ENCODE peak calls at places on chromosomes 7 and 10, in six cellular contexts. I is nucleus accumbens, R is GM12892, A is AML-193, Y is NCI-H345, C is HS-27A. X is an unnamed sample.

GRCh38 chr7:113026941-113027340 is 59.7 kb downstream of the GPR85 start:
- DNase-seq in R (no peak), A (no peak), I (no peak), Y (no peak), C (no peak), X (no peak)

GRCh38 chr10:110912374-110912773 is 6.6 kb downstream of the BBIP1 start:
- DNase-seq in R (no peak), A (no peak), C (no peak), I (no peak), Y (no peak), X (peak)

GRCh38 chr10:52621635-52622079 is 150.9 kb downstream of the MBL2 start:
- DNase-seq in A (no peak), R (no peak), I (no peak), C (no peak), Y (no peak), X (no peak)

GRCh38 chr10:132715791-132716680 is 69.9 kb downstream of the NKX6-2 start:
- DNase-seq in A (no peak), I (no peak), Y (no peak), R (no peak), C (no peak), X (no peak)

GRCh38 chr7:56449762-56450161 is 333.5 kb upstream of the NUPR2 start:
- DNase-seq in I (no peak), Y (no peak), C (no peak), A (no peak), R (no peak), X (no peak)

GRCh38 chr7:54878339-54878738 is 119.3 kb upstream of the SEC61G start:
- DNase-seq in A (no peak), Y (no peak), R (no peak), I (no peak), C (no peak), X (no peak)

GRCh38 chr10:5488272-5489161 is 10.9 kb downstream of the CALML5 start:
- DNase-seq in C (no peak), I (no peak), A (no peak), Y (peak), R (no peak), X (no peak)

GRCh38 chr10:118808601-118809371 is 54.0 kb upstream of the CACUL1 start:
- DNase-seq in C (no peak), A (no peak), Y (no peak), R (no peak), I (no peak), X (no peak)

GRCh38 chr10:52563361-52563760 is 209.2 kb downstream of the MBL2 start:
- DNase-seq in I (no peak), A (no peak), C (no peak), R (no peak), Y (no peak), X (no peak)

GRCh38 chr7:102464577-102465280 is at the start of the genes ALKBH4 and LRWD1:
- DNase-seq in A (peak), I (peak), R (peak), Y (peak), C (peak), X (peak)

GRCh38 chr7:74220229-74220628 is 10.4 kb downstream of the LAT2 start:
- DNase-seq in A (no peak), Y (no peak), C (no peak), R (no peak), I (no peak), X (no peak)

GRCh38 chr10:69004821-69005220 is 16.2 kb downstream of the KIFBP start:
- DNase-seq in Y (no peak), I (no peak), A (peak), R (no peak), C (no peak), X (peak)

GRCh38 chr10:121570316-121570715 is 27.9 kb downstream of the FGFR2 start:
- DNase-seq in C (no peak), I (no peak), A (no peak), R (no peak), Y (no peak), X (no peak)

GRCh38 chr10:88386204-88386877 is 196.8 kb downstream of the RNLS start:
- DNase-seq in R (no peak), A (no peak), Y (no peak), C (no peak), I (no peak), X (no peak)

GRCh38 chr7:76089865-76090495 is 42.1 kb downstream of the MDH2 start:
- DNase-seq in C (no peak), I (no peak), Y (no peak), A (no peak), R (no peak), X (no peak)

GRCh38 chr7:24475573-24475972 is 97.7 kb upstream of the PALS2 start:
- DNase-seq in C (no peak), Y (no peak), I (no peak), A (no peak), R (no peak), X (no peak)

GRCh38 chr10:122530177-122530576 is 30.4 kb upstream of the DMBT1 start:
- DNase-seq in Y (no peak), R (no peak), C (no peak), I (no peak), A (no peak), X (peak)

GRCh38 chr7:155380221-155380861 is 77.6 kb upstream of the EN2 start:
- DNase-seq in C (no peak), R (peak), A (peak), I (no peak), Y (peak), X (peak)

GRCh38 chr7:34612671-34613070 is 45.3 kb upstream of the NPSR1 start:
- DNase-seq in C (peak), A (no peak), I (no peak), R (no peak), Y (no peak), X (peak)

GRCh38 chr7:13830604-13830915 is 158.9 kb downstream of the ETV1 start:
- DNase-seq in I (no peak), R (no peak), Y (no peak), C (no peak), A (no peak), X (no peak)

GRCh38 chr7:39288303-39288702 is 277.9 kb upstream of the YAE1 start:
- DNase-seq in A (no peak), Y (no peak), I (no peak), R (no peak), C (no peak), X (no peak)

GRCh38 chr7:122588621-122589020 is 110.3 kb downstream of the RNF133 start:
- DNase-seq in I (no peak), C (no peak), Y (no peak), R (no peak), A (no peak), X (peak)

GRCh38 chr10:4526426-4526825 is 299.6 kb upstream of the AKR1E2 start:
- DNase-seq in C (no peak), A (no peak), Y (no peak), R (no peak), I (no peak), X (no peak)

GRCh38 chr10:60237977-60238376 is 151.7 kb downstream of the ANK3 start:
- DNase-seq in C (no peak), Y (no peak), I (no peak), R (no peak), A (no peak), X (peak)

GRCh38 chr7:14841850-14842249 is 60.7 kb downstream of the DGKB start:
- DNase-seq in R (no peak), Y (no peak), C (no peak), I (no peak), A (no peak), X (no peak)

GRCh38 chr7:47225387-47226170 is 356.3 kb downstream of the TNS3 start:
- DNase-seq in R (no peak), I (no peak), C (no peak), A (no peak), Y (no peak), X (no peak)

GRCh38 chr7:87564290-87564963 is 36.3 kb downstream of the ABCB1 start:
- DNase-seq in R (peak), I (no peak), C (no peak), Y (no peak), A (no peak), X (peak)

GRCh38 chr10:49290131-49290530 is 8.8 kb upstream of the C10orf71 start:
- DNase-seq in C (no peak), I (no peak), R (no peak), A (no peak), Y (no peak), X (no peak)

X was measured in HT1080.